ENCODE peak calls at places on chromosomes 11 and 22, in five cellular contexts. R, M, N, C and E are unnamed samples.
A peak's percentile ranks its signal among the peaks of the same experiment; 100 is the strongest.

GRCh38 chr11:73387594-73388021 is 11.4 kb downstream of the RELT start:
- DNase-seq in R (no peak), M (no peak), N (no peak), C (no peak), E (no peak)

GRCh38 chr11:32151036-32151435 is 60.2 kb downstream of the RCN1 start:
- DNase-seq in R (no peak), M (no peak), N (no peak), C (no peak), E (no peak)

GRCh38 chr22:37485006-37485713 is 1.0 kb downstream of the MFNG start:
- DNase-seq in R (no peak), M (no peak), N (no peak), C (no peak), E (no peak)

GRCh38 chr22:31800065-31800464 is 46.2 kb downstream of the DEPDC5 start:
- DNase-seq in R (no peak), M (no peak), N (peak; percentile 56), C (no peak), E (no peak)

GRCh38 chr11:11424696-11425095 is 71.6 kb upstream of the CSNK2A3 start:
- DNase-seq in R (no peak), M (no peak), N (no peak), C (no peak), E (no peak)

GRCh38 chr22:30210235-30210831 is 36.2 kb downstream of the LIF start:
- DNase-seq in R (no peak), M (no peak), N (peak; percentile 90), C (no peak), E (peak; percentile 61)

GRCh38 chr11:36447514-36447913 is 62.6 kb downstream of the TRAF6 start:
- DNase-seq in R (no peak), M (no peak), N (peak; percentile 61), C (no peak), E (no peak)

GRCh38 chr11:94325681-94326080 is 21.3 kb downstream of the IZUMO1R start:
- DNase-seq in R (no peak), M (peak; percentile 17), N (no peak), C (no peak), E (no peak)

GRCh38 chr11:26330255-26330654 is 1.7 kb upstream of the ANO3 start:
- DNase-seq in R (no peak), M (no peak), N (no peak), C (no peak), E (no peak)

GRCh38 chr11:18243783-18244362 is 4.6 kb downstream of the SAA2 start:
- DNase-seq in R (no peak), M (peak; percentile 74), N (peak; percentile 56), C (no peak), E (no peak)

GRCh38 chr11:62610814-62611704 is 1.5 kb downstream of the EML3 start:
- DNase-seq in R (no peak), M (no peak), N (no peak), C (no peak), E (no peak)

GRCh38 chr22:39820266-39820665 is 73.3 kb downstream of the ENTHD1 start:
- DNase-seq in R (no peak), M (peak; percentile 81), N (peak; percentile 84), C (no peak), E (no peak)

GRCh38 chr11:105897161-105897560 is 124.9 kb downstream of the MSANTD4 start:
- DNase-seq in R (no peak), M (no peak), N (no peak), C (no peak), E (no peak)

GRCh38 chr22:17883356-17883755 is 109.1 kb upstream of the BID start:
- DNase-seq in R (no peak), M (no peak), N (no peak), C (no peak), E (no peak)

GRCh38 chr11:35918716-35919115 is 25.1 kb upstream of the LDLRAD3 start:
- DNase-seq in R (no peak), M (no peak), N (no peak), C (no peak), E (no peak)

GRCh38 chr11:75338516-75339218 is 12.8 kb downstream of the ARRB1 start:
- DNase-seq in R (no peak), M (peak; percentile 52), N (peak; percentile 59), C (no peak), E (no peak)

GRCh38 chr11:116787436-116787785 is 412 bp downstream of the ZPR1 start:
- DNase-seq in R (no peak), M (no peak), N (no peak), C (no peak), E (no peak)

GRCh38 chr11:61126266-61126665 is 24.0 kb downstream of the CD5 start:
- DNase-seq in R (no peak), M (no peak), N (no peak), C (no peak), E (peak; percentile 89)

GRCh38 chr11:17463795-17464194 is 12.8 kb downstream of the ABCC8 start:
- DNase-seq in R (no peak), M (no peak), N (no peak), C (no peak), E (no peak)

GRCh38 chr22:35349368-35349703 is 31.6 kb upstream of the HMOX1 start:
- DNase-seq in R (no peak), M (no peak), N (no peak), C (no peak), E (peak; percentile 51)

GRCh38 chr11:36266767-36267166 is 22.5 kb downstream of the COMMD9 start:
- DNase-seq in R (no peak), M (no peak), N (no peak), C (no peak), E (no peak)

GRCh38 chr11:12119502-12119901 is 9.1 kb downstream of the MICAL2 start:
- DNase-seq in R (no peak), M (no peak), N (no peak), C (no peak), E (no peak)

GRCh38 chr11:3613998-3614741 is 27.6 kb downstream of the ART5 start:
- DNase-seq in R (no peak), M (no peak), N (no peak), C (no peak), E (no peak)

GRCh38 chr22:49330421-49331222 is 497.1 kb downstream of the BRD1 start:
- DNase-seq in R (no peak), M (no peak), N (no peak), C (no peak), E (no peak)

GRCh38 chr11:94623120-94623735 is 56.1 kb downstream of the PIWIL4 start:
- DNase-seq in R (no peak), M (peak; percentile 81), N (peak; percentile 70), C (no peak), E (peak; percentile 36)

GRCh38 chr22:48749555-48750227 is 1078.0 kb downstream of the BRD1 start:
- DNase-seq in R (no peak), M (no peak), N (no peak), C (no peak), E (no peak)

GRCh38 chr11:2519879-2520735 is 75.3 kb downstream of the KCNQ1 start:
- DNase-seq in R (no peak), M (no peak), N (no peak), C (no peak), E (peak; percentile 8)

GRCh38 chr11:45213717-45214116 is 67.3 kb downstream of the PRDM11 start:
- DNase-seq in R (no peak), M (no peak), N (no peak), C (no peak), E (no peak)

GRCh38 chr11:68448604-68449011 is 11.9 kb upstream of the PPP6R3 start:
- DNase-seq in R (no peak), M (no peak), N (no peak), C (no peak), E (no peak)

GRCh38 chr11:118436639-118437045 is 350 bp downstream of the KMT2A start:
- DNase-seq in R (no peak), M (no peak), N (peak; percentile 21), C (no peak), E (no peak)